ENCODE peak calls at places on chromosomes 16 and 17, in four cellular contexts. Q is body of pancreas, K is heart right ventricle, T is upper lobe of left lung. R is an unnamed sample. For H3K9me3, the result is how much of the 10 kb centered on the place peaks cover.

GRCh38 chr17:40309031-40309937 is at the start of gene RARA:
- DNase-seq in Q (peak), K (peak), T (no peak), R (no peak)

GRCh38 chr16:9004183-9004582 is 40.5 kb upstream of the USP7 start:
- DNase-seq in Q (no peak), K (no peak), T (no peak), R (no peak)

GRCh38 chr16:84616515-84616914 is 1.4 kb downstream of the COTL1 start:
- DNase-seq in Q (no peak), K (no peak), T (no peak), R (no peak)

GRCh38 chr17:61251939-61252865 is 147.4 kb upstream of the TBX2 start:
- DNase-seq in Q (peak), K (peak), T (peak), R (no peak)

GRCh38 chr16:12907670-12908233 is 6.4 kb downstream of the SHISA9 start:
- DNase-seq in Q (no peak), K (no peak), T (no peak), R (no peak)

GRCh38 chr16:11418506-11418905 is 73.2 kb downstream of the RMI2 start:
- DNase-seq in Q (no peak), K (no peak), T (no peak), R (no peak)

GRCh38 chr16:89163297-89163696 is 8.3 kb upstream of the CDH15 start:
- DNase-seq in Q (no peak), K (no peak), T (no peak), R (no peak)

GRCh38 chr17:69506489-69506888 is 92.0 kb downstream of the MAP2K6 start:
- DNase-seq in Q (no peak), K (no peak), T (no peak), R (no peak)

GRCh38 chr16:30122621-30123160 is 329 bp downstream of the MAPK3 start:
- DNase-seq in Q (peak), K (no peak), T (no peak), R (peak)

GRCh38 chr17:69166957-69167356 is 25.3 kb upstream of the ABCA6 start:
- DNase-seq in Q (no peak), K (no peak), T (no peak), R (no peak)

GRCh38 chr17:40846515-40847155 is 20.4 kb downstream of the KRT12 start:
- DNase-seq in Q (no peak), K (no peak), T (no peak), R (no peak)

GRCh38 chr17:4858068-4858879 is 25.1 kb downstream of the MINK1 start:
- DNase-seq in Q (peak), K (peak), T (no peak), R (no peak)

GRCh38 chr16:58940609-58941008 is 206.5 kb upstream of the GOT2 start:
- DNase-seq in Q (no peak), K (no peak), T (no peak), R (no peak)

GRCh38 chr17:66720027-66720426 is 114.9 kb upstream of the CACNG5 start:
- DNase-seq in Q (no peak), K (no peak), T (no peak), R (no peak)

GRCh38 chr16:2963074-2963610 is 933 bp upstream of the KREMEN2 start:
- DNase-seq in Q (peak), K (no peak), T (peak), R (no peak)

GRCh38 chr16:54927125-54928015 is 3.3 kb upstream of the IRX5 start:
- DNase-seq in Q (no peak), K (no peak), T (no peak), R (no peak)

GRCh38 chr17:42337442-42337841 is 49.1 kb downstream of the STAT5A start:
- DNase-seq in Q (no peak), K (no peak), T (no peak), R (peak)

GRCh38 chr16:87404764-87405625 is 12.9 kb downstream of the MAP1LC3B start:
- DNase-seq in Q (no peak), K (no peak), T (no peak), R (no peak)

GRCh38 chr17:68035131-68035522 is 408 bp upstream of the KPNA2 start:
- DNase-seq in Q (peak), K (peak), T (peak), R (peak)

GRCh38 chr17:44977740-44978584 is 9.9 kb upstream of the C1QL1 start:
- DNase-seq in Q (no peak), K (no peak), T (no peak), R (no peak)

GRCh38 chr16:22206847-22207714 is 1.0 kb downstream of the EEF2K start:
- DNase-seq in Q (peak), K (peak), T (peak), R (peak)

DNA sequence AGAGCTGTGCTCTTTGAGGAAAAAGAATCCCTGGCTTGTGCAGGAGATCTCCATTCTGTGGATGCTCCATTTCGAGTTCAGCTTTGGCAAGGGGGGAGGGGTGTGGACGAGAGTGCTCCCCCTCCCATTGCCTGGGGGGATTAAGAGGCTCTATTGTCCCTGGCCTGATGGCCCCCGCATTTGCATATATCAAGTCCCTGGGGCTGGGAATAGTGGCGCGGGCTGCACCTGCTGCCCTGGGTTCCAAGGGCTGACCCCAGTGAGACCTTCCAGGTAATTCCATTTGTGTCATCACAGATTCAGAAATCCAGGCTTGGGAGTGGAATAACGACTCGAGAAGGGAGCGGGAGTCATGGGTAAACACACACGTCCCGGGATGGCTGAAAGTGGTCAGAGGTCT is 479.2 kb downstream of the HS3ST3B1 start:
- DNase-seq in Q (no peak), K (no peak), T (peak), R (no peak)
- H3K9me3 ChIP-seq in Q (under half), K (under half), T (under half), R (under half)

GRCh38 chr16:35176449-35176848 is 1717.0 kb downstream of the TP53TG3F start:
- DNase-seq in Q (no peak), K (peak), T (peak), R (no peak)

GRCh38 chr16:35171106-35171505 is 1711.7 kb downstream of the TP53TG3F start:
- DNase-seq in Q (no peak), K (no peak), T (no peak), R (no peak)

GRCh38 chr16:35173295-35173694 is 1713.9 kb downstream of the TP53TG3F start:
- DNase-seq in Q (no peak), K (no peak), T (peak), R (no peak)

GRCh38 chr16:35170610-35171009 is 1711.2 kb downstream of the TP53TG3F start:
- DNase-seq in Q (no peak), K (no peak), T (no peak), R (no peak)

GRCh38 chr16:35174006-35174405 is 1714.6 kb downstream of the TP53TG3F start:
- DNase-seq in Q (no peak), K (no peak), T (no peak), R (no peak)
- H3K9me3 ChIP-seq in Q (under half), K (under half), T (under half), R (under half)

GRCh38 chr16:75745242-75745641 is 19.0 kb upstream of the CPHXL start:
- DNase-seq in Q (no peak), K (no peak), T (no peak), R (no peak)
- H3K9me3 ChIP-seq in Q (under half), K (under half), T (under half), R (under half)

GRCh38 chr17:70901870-70902269 is 732.5 kb downstream of the KCNJ2 start:
- DNase-seq in Q (no peak), K (no peak), T (no peak), R (no peak)
- H3K9me3 ChIP-seq in Q (under half), K (under half), T (under half), R (under half)

GRCh38 chr16:50035468-50035992 is 10.5 kb downstream of the CNEP1R1 start:
- DNase-seq in Q (no peak), K (no peak), T (no peak), R (no peak)

GRCh38 chr16:50037791-50038190 is 12.8 kb downstream of the CNEP1R1 start:
- DNase-seq in Q (no peak), K (no peak), T (no peak), R (no peak)

GRCh38 chr16:50038756-50039529 is 13.9 kb downstream of the CNEP1R1 start:
- DNase-seq in Q (peak), K (no peak), T (no peak), R (no peak)

GRCh38 chr16:50040028-50040427 is 15.0 kb downstream of the CNEP1R1 start:
- DNase-seq in Q (no peak), K (no peak), T (no peak), R (no peak)

DNA sequence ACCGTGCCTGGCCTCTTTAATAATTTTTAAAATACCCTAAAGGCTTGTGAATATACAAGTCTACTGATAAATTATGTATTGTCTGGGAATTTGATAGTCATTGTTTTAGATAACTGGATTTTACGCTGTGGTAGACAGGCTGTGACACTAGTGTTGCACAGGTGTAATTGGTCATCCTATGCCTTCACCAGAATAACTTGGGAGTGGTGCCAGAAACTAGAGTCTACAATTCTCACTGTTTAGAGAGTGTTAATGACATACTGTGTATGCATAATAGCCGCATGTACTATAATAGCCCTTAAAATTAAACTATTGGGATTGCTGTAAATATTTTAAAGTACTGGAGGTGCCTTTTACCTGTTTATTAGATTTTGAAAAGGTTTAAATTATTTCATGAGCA is 11.4 kb downstream of the CNEP1R1 start:
- DNase-seq in Q (no peak), K (no peak), T (no peak), R (no peak)
- H3K9me3 ChIP-seq in Q (under half), K (under half), T (under half), R (under half)

GRCh38 chr17:31645351-31645750 is 213.7 kb downstream of the COPRS start:
- DNase-seq in Q (no peak), K (no peak), T (no peak), R (no peak)
- H3K9me3 ChIP-seq in Q (under half), K (under half), T (under half), R (under half)